ENCODE peak calls at places on chromosome 11, in four cellular contexts. D is Calu3, E is stomach, P is astrocyte of the spinal cord. H is an unnamed sample.

GRCh38 chr11:126115820-126116319 is 53.2 kb upstream of the CDON start:
- DNase-seq in E (peak), P (peak), D (peak), H (peak)

GRCh38 chr11:70616938-70617674 is 218.8 kb downstream of the CTTN start:
- DNase-seq in D (no peak), E (no peak), P (no peak), H (no peak)

GRCh38 chr11:134276396-134277175 is 407 bp downstream of the GLB1L3 start:
- DNase-seq in D (no peak), E (no peak), P (no peak), H (no peak)

GRCh38 chr11:12457030-12457600 is 79.7 kb downstream of the PARVA start:
- DNase-seq in E (no peak), D (no peak), P (peak), H (no peak)

GRCh38 chr11:75112200-75112599 is 15.5 kb upstream of the OR2AT4 start:
- DNase-seq in E (no peak), P (no peak), D (no peak), H (no peak)

GRCh38 chr11:87878373-87878779 is 296.9 kb downstream of the RAB38 start:
- DNase-seq in E (no peak), D (peak), P (peak), H (peak)

GRCh38 chr11:100593321-100593720 is 93.8 kb upstream of the ARHGAP42 start:
- DNase-seq in P (no peak), D (no peak), E (no peak), H (no peak)

GRCh38 chr11:86577663-86578636 is 94.5 kb downstream of the ME3 start:
- DNase-seq in E (no peak), D (peak), P (peak), H (peak)

GRCh38 chr11:4863893-4864292 is 14.9 kb upstream of the OR51S1 start:
- DNase-seq in D (no peak), E (no peak), P (no peak), H (no peak)

GRCh38 chr11:57815476-57815875 is 53.9 kb downstream of the CTNND1 start:
- DNase-seq in D (no peak), P (no peak), E (no peak), H (no peak)

GRCh38 chr11:729492-730074 is 17.7 kb upstream of the TALDO1 start:
- DNase-seq in P (no peak), D (no peak), E (no peak), H (no peak)

GRCh38 chr11:44290206-44290605 is 19.7 kb downstream of the ALX4 start:
- DNase-seq in E (no peak), P (no peak), D (no peak), H (no peak)

GRCh38 chr11:102241026-102241425 is 76.3 kb upstream of the BIRC3 start:
- DNase-seq in E (no peak), D (no peak), P (peak), H (no peak)

GRCh38 chr11:61799665-61800284 is 7.1 kb downstream of the FEN1 start:
- DNase-seq in E (no peak), P (no peak), D (no peak), H (no peak)

GRCh38 chr11:120236169-120237107 is 3.5 kb upstream of the POU2F3 start:
- DNase-seq in D (no peak), E (no peak), P (peak), H (no peak)

GRCh38 chr11:108967571-108967970 is 302.7 kb downstream of the DDX10 start:
- DNase-seq in E (no peak), P (no peak), D (no peak), H (no peak)

GRCh38 chr11:82995276-82995675 is 76.4 kb downstream of the RAB30 start:
- DNase-seq in D (no peak), P (no peak), E (no peak), H (no peak)

GRCh38 chr11:131278472-131278871 is 91.9 kb upstream of the NTM start:
- DNase-seq in D (no peak), P (no peak), E (no peak), H (no peak)

GRCh38 chr11:69216609-69217008 is 60.9 kb downstream of the SMIM38 start:
- DNase-seq in P (no peak), D (no peak), E (peak), H (no peak)

GRCh38 chr11:66907751-66908173 is 50.4 kb downstream of the PC start:
- DNase-seq in P (no peak), D (no peak), E (no peak), H (no peak)

GRCh38 chr11:95232666-95233065 is 1.7 kb upstream of the SESN3 start:
- DNase-seq in P (no peak), D (no peak), E (no peak), H (no peak)

GRCh38 chr11:95230054-95231034 is 658 bp downstream of the SESN3 start:
- DNase-seq in E (no peak), P (peak), D (peak), H (peak)

GRCh38 chr11:95231881-95232605 is 1.0 kb upstream of the SESN3 start:
- DNase-seq in P (peak), E (peak), D (peak), H (peak)

GRCh38 chr11:95229199-95230053 is 1.6 kb downstream of the SESN3 start:
- DNase-seq in D (no peak), E (no peak), P (peak), H (peak)

GRCh38 chr11:95231126-95231880 is at the start of gene SESN3:
- DNase-seq in D (peak), E (peak), P (peak), H (peak)
- TF ChIP-seq CTCF in D (no peak), E (no peak), P (peak), H (no peak)

GRCh38 chr11:15826826-15827225 is 529.5 kb downstream of the SOX6 start:
- DNase-seq in P (no peak), E (no peak), D (peak), H (peak)
- TF ChIP-seq CTCF in P (peak), E (no peak), D (peak), H (peak)

GRCh38 chr11:64007629-64008282 is 21.5 kb downstream of the OTUB1 start:
- DNase-seq in D (peak), P (no peak), E (peak), H (peak)
- TF ChIP-seq CTCF in D (no peak), P (peak), E (no peak), H (peak)

DNA sequence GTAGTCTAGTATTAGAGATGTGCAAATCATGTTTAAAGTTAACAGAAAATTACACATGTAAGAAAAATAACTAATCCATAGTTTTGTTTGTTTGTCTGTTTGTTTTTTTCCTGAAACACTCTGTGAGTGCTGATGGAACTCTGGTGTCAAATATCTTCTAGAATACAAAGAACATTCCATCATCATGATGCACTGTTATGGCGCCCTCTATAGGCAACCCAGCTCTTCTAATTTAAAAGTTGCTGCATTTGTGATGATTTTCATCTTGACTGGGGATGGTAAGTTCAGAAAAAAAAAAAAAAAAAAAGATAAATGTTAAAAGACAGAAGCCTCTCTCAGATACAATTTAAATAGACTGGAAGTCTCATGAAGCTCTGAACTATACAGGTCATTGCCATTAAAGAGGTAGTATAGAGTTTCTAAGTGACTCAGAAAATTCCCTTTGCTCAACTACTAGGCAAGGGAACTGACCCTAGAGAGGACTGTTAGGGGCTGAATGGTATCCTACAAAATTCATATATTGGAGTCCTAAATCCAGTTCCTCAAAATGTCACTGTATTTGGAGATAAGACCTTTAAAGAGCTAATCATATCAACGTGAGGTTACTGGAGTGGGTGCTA is 597.2 kb upstream of the ANO3 start:
- DNase-seq in D (peak), P (peak), E (no peak), H (no peak)
- TF ChIP-seq CTCF in D (peak), P (peak), E (no peak), H (no peak)

GRCh38 chr11:106021181-106021966 is 666 bp downstream of the MSANTD4 start:
- DNase-seq in E (no peak), D (no peak), P (no peak), H (no peak)

GRCh38 chr11:106017088-106017487 is 5.0 kb downstream of the MSANTD4 start:
- DNase-seq in E (no peak), D (no peak), P (no peak), H (no peak)

GRCh38 chr11:106022795-106023275 is 795 bp upstream of the MSANTD4 start:
- DNase-seq in D (no peak), P (no peak), E (no peak), H (peak)

DNA sequence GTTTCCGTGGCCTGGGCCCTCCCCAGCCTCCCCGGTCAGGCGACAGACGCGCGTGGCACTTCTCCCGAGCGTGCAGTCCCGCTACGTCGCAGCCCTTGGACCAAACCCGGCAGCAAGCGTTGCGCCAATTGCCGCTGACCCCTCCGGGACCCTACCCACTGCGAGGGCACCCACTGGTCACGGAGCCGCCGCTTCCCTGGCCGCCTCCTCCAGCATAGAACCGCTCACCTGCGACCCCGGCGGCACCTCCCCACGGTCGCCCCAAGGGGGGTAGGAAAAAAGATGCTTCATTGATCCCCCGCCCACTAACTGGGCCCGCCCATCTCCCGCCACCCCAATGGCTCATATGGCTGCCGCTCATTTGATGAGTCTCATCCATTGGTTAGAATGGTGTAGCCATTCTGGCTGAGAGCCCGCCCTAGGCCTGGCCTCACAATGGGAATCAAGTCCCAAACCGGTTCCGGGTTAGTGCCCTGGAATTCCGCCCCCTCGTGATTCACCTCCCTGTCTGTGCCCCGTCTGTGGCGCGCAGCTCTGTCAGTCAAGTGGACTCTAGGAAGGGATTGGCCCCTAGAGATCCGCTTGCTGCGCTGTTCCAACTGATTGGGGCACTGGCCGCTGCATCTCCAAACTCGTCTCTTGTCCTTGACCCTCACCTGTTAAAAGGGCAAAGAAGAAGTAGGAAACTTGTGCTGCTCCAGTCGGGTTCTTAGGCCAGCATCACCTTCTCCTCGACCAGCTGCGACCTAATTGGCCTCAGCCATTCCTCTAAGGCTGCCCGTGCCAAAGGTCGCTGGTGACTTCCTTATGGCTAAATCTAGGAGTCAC is at the start of gene MSANTD4:
- DNase-seq in E (peak), D (peak), P (peak), H (peak)
- TF ChIP-seq CTCF in E (no peak), D (no peak), P (no peak), H (no peak)